ENCODE peak calls at places on chromosomes 16 and 17, in nine cellular contexts. I, F, E, B, G, V, X, J and H are unnamed samples.
A peak's percentile ranks its signal among the peaks of the same experiment; 100 is the strongest.

GRCh38 chr16:3058173-3059030 is 7.0 kb upstream of the IL32 start:
- DNase-seq in I (no peak), F (no peak), E (peak; percentile 68), B (no peak), G (no peak), V (no peak), X (peak; percentile 80), J (peak; percentile 59), H (peak; percentile 64)

GRCh38 chr17:81885454-81885853 is 5.9 kb downstream of the ALYREF start:
- DNase-seq in I (no peak), F (no peak), E (no peak), B (no peak), G (no peak), V (no peak), X (no peak), J (no peak), H (no peak)

GRCh38 chr16:918741-919657 is 51.8 kb downstream of the LMF1 start:
- DNase-seq in I (no peak), F (no peak), E (no peak), B (no peak), G (no peak), V (no peak), X (no peak), J (no peak), H (peak; percentile 23)

GRCh38 chr16:54936086-54936978 is 5.7 kb downstream of the IRX5 start:
- DNase-seq in I (no peak), F (no peak), E (no peak), B (no peak), G (peak; percentile 77), V (no peak), X (peak; percentile 89), J (peak; percentile 83), H (peak; percentile 22)

GRCh38 chr17:31824771-31825360 is 34.2 kb downstream of the COPRS start:
- DNase-seq in I (no peak), F (no peak), E (no peak), B (no peak), G (no peak), V (no peak), X (no peak), J (no peak), H (no peak)

GRCh38 chr16:65119905-65120341 is 1.9 kb downstream of the CDH11 start:
- DNase-seq in I (peak; percentile 22), F (no peak), E (no peak), B (no peak), G (peak; percentile 87), V (peak; percentile 16), X (peak; percentile 62), J (peak; percentile 19), H (no peak)

GRCh38 chr17:73342549-73343167 is 30.9 kb upstream of the CDC42EP4 start:
- DNase-seq in I (no peak), F (no peak), E (no peak), B (no peak), G (peak; percentile 74), V (no peak), X (peak; percentile 70), J (no peak), H (no peak)

GRCh38 chr17:64196626-64197025 is 66.4 kb downstream of the TEX2 start:
- DNase-seq in I (no peak), F (no peak), E (no peak), B (no peak), G (peak; percentile 94), V (no peak), X (no peak), J (no peak), H (no peak)

GRCh38 chr17:48812001-48812400 is 5.0 kb downstream of the TTLL6 start:
- DNase-seq in I (no peak), F (no peak), E (no peak), B (no peak), G (no peak), V (no peak), X (no peak), J (no peak), H (no peak)

GRCh38 chr16:5001986-5002385 is 31.7 kb downstream of the NAGPA start:
- DNase-seq in I (no peak), F (no peak), E (no peak), B (no peak), G (no peak), V (no peak), X (no peak), J (no peak), H (peak; percentile 1)

GRCh38 chr17:72514888-72515287 is 394.1 kb downstream of the SOX9 start:
- DNase-seq in I (peak; percentile 35), F (no peak), E (no peak), B (no peak), G (peak; percentile 96), V (no peak), X (no peak), J (no peak), H (peak; percentile 37)

DNA sequence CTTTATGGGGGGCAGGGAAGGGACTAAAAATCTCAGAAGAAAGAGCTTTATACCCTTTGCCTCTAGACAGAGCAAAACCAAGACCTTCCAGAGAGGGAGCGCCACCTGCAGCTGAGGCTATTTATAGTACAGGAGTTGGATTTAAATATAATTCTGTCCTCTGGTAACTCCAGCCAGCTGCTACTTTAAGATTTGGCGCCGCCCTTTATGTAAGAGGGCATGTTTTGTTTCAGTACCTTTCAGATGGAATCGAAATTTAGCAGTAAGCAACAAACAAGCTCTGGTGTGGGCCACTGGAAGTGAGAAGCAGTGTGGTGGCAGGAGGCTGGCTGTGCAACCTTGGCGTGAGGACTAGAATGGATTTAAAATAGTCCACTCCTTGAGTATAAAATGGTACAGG is 5.2 kb upstream of the GUCY2D start:
- DNase-seq in I (no peak), F (no peak), E (peak; percentile 50), B (no peak), G (peak; percentile 26), V (no peak), X (peak; percentile 62), J (peak; percentile 83), H (peak; percentile 69)
- TF ChIP-seq CTCF in I (peak; percentile 24), F (no peak), E (no peak), B (no peak), G (no peak), V (no peak), X (peak; percentile 62), J (peak; percentile 54), H (peak; percentile 28)

GRCh38 chr16:56852968-56853367 is 12.0 kb upstream of the SLC12A3 start:
- DNase-seq in I (no peak), F (no peak), E (no peak), B (no peak), G (no peak), V (no peak), X (no peak), J (no peak), H (no peak)

GRCh38 chr16:56855201-56855600 is 9.8 kb upstream of the SLC12A3 start:
- DNase-seq in I (no peak), F (no peak), E (no peak), B (no peak), G (no peak), V (no peak), X (no peak), J (no peak), H (no peak)

GRCh38 chr16:56851671-56852400 is 13.2 kb upstream of the SLC12A3 start:
- DNase-seq in I (no peak), F (no peak), E (no peak), B (no peak), G (peak; percentile 30), V (no peak), X (peak; percentile 55), J (no peak), H (no peak)

GRCh38 chr16:56849690-56850680 is 15.0 kb upstream of the SLC12A3 start:
- DNase-seq in I (no peak), F (no peak), E (peak; percentile 38), B (peak; percentile 28), G (peak; percentile 66), V (no peak), X (no peak), J (no peak), H (no peak)

GRCh38 chr16:56852401-56852730 is 12.6 kb upstream of the SLC12A3 start:
- DNase-seq in I (no peak), F (no peak), E (no peak), B (no peak), G (no peak), V (no peak), X (no peak), J (no peak), H (no peak)
- H3K36me3 ChIP-seq in I (no peaks in the 10 kb centered on the region), F (no peaks in the 10 kb centered on the region), E (no peaks in the 10 kb centered on the region), B (no peaks in the 10 kb centered on the region), G (no peaks in the 10 kb centered on the region), V (no peaks in the 10 kb centered on the region), X (no peaks in the 10 kb centered on the region), J (no peaks in the 10 kb centered on the region), H (no peaks in the 10 kb centered on the region)

DNA sequence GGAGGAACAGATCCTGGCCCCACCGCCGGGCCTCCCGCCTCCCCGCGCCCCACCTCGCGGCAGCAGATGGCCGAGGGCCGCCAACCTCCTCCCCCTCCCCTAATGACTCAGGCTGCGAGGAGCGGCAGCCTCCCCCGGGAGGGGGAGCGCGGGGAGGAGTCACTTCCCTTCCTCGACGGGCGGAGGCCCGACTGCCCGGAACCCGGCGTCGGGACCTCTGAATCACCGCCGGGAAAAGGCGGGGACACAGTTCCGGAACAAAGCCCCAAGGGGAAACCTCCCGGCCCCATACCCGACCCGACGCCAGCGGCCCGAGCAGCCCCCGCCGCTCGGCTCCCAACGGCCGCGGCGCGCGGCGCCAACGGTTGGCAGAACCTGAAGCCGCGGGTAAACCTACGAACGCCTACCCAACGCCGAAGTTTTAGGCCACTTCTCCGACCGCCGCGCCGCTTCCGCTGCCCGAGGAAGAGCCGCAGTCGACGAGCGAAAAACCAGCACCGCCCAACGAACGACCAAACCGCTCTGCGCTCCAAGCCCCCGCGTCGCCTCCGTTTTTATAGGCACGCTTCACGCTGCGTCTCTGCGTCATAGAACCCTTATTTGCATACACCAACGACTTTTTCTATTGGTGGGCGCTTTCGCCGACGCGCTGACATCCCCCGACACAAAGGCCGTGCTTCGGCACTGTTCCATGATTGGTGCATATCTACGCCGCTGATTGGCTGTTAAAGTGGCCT is 5.2 kb upstream of the UNK start:
- DNase-seq in I (peak; percentile 97), F (peak; percentile 97), E (peak; percentile 96), B (peak; percentile 99), G (peak; percentile 99), V (peak; percentile 99), X (peak; percentile 99), J (peak; percentile 98), H (peak; percentile 98)
- TF ChIP-seq CTCF in I (no peak), F (no peak), E (peak; percentile 35), B (no peak), G (no peak), V (no peak), X (peak; percentile 18), J (no peak), H (no peak)

GRCh38 chr17:78089557-78090281 is 38.8 kb downstream of the TMC6 start:
- DNase-seq in I (no peak), F (no peak), E (no peak), B (no peak), G (no peak), V (no peak), X (no peak), J (no peak), H (no peak)

GRCh38 chr17:78092794-78093324 is 35.7 kb downstream of the TMC6 start:
- DNase-seq in I (no peak), F (no peak), E (no peak), B (no peak), G (no peak), V (no peak), X (no peak), J (no peak), H (no peak)

GRCh38 chr17:78086740-78087139 is 41.8 kb downstream of the TMC6 start:
- DNase-seq in I (no peak), F (no peak), E (no peak), B (no peak), G (no peak), V (no peak), X (no peak), J (no peak), H (no peak)

GRCh38 chr17:78082988-78083387 is 45.6 kb downstream of the TMC6 start:
- DNase-seq in I (no peak), F (no peak), E (no peak), B (no peak), G (no peak), V (no peak), X (no peak), J (no peak), H (no peak)

GRCh38 chr17:78088529-78088928 is 40.0 kb downstream of the TMC6 start:
- DNase-seq in I (no peak), F (no peak), E (no peak), B (no peak), G (no peak), V (no peak), X (no peak), J (no peak), H (no peak)
- H3K36me3 ChIP-seq in I (no peaks in the 10 kb centered on the region), F (peaks cover 32% of the 10 kb centered on the region), E (peaks cover 14% of the 10 kb centered on the region), B (peaks cover 75% of the 10 kb centered on the region), G (peaks cover 13% of the 10 kb centered on the region), V (peaks cover 55% of the 10 kb centered on the region), X (peaks cover 21% of the 10 kb centered on the region), J (peaks cover 50% of the 10 kb centered on the region), H (peaks cover 94% of the 10 kb centered on the region)